ENCODE peak calls at places on chromosomes 4 and X, in five cellular contexts. A, K, D, T and B are unnamed samples.

GRCh38 chr4:140186651-140187315 is 32.8 kb upstream of the MAML3 start:
- DNase-seq in A (no peak), K (no peak), D (peak; percentile 18), T (no peak), B (no peak)

GRCh38 chr4:24664956-24665355 is 80.6 kb upstream of the DHX15 start:
- DNase-seq in A (no peak), K (no peak), D (no peak), T (no peak), B (no peak)

GRCh38 chr4:72701987-72702819 is 133.2 kb upstream of the ADAMTS3 start:
- DNase-seq in A (no peak), K (no peak), D (peak; percentile 45), T (peak; percentile 22), B (no peak)

GRCh38 chrX:13151806-13152510 is 107.5 kb upstream of the FAM9C start:
- DNase-seq in A (no peak), K (no peak), D (no peak), T (no peak), B (no peak)

GRCh38 chr4:76292730-76293129 is 13.8 kb upstream of the STBD1 start:
- DNase-seq in A (no peak), K (no peak), D (no peak), T (no peak), B (peak; percentile 51)

GRCh38 chrX:39652336-39652735 is 445.4 kb downstream of the BCOR start:
- DNase-seq in A (no peak), K (no peak), D (peak; percentile 29), T (no peak), B (no peak)

GRCh38 chrX:20224814-20225487 is 41.8 kb downstream of the RPS6KA3 start:
- DNase-seq in A (no peak), K (no peak), D (peak; percentile 7), T (no peak), B (no peak)

GRCh38 chr4:62271107-62271506 is 1071.0 kb downstream of the ADGRL3 start:
- DNase-seq in A (no peak), K (peak; percentile 25), D (no peak), T (no peak), B (no peak)

GRCh38 chrX:150052226-150052625 is 113.9 kb upstream of the EOLA2 start:
- DNase-seq in A (no peak), K (no peak), D (no peak), T (no peak), B (no peak)

GRCh38 chr4:52750819-52751348 is 341 bp downstream of the ERVMER34-1 start:
- DNase-seq in A (peak; percentile 23), K (no peak), D (peak; percentile 2), T (peak; percentile 25), B (no peak)

GRCh38 chr4:76251448-76252270 is at the start of gene FAM47E:
- DNase-seq in A (peak; percentile 78), K (peak; percentile 76), D (peak; percentile 57), T (peak; percentile 90), B (peak; percentile 82)

GRCh38 chrX:48598645-48599044 is 1.4 kb downstream of the WDR13 start:
- DNase-seq in A (no peak), K (no peak), D (no peak), T (no peak), B (no peak)
- H3K4me3 ChIP-seq in A (no peak overlapping the region), K (peak overlapping the region; percentile 74), D (peak overlapping the region; percentile 70), T (no peak overlapping the region), B (peak overlapping the region; percentile 50)

GRCh38 chr4:7194251-7195137 is 2.2 kb downstream of the SORCS2 start:
- DNase-seq in A (peak; percentile 43), K (peak; percentile 42), D (peak; percentile 55), T (peak; percentile 16), B (peak; percentile 79)
- TF ChIP-seq CTCF in A (peak; percentile 53), K (peak; percentile 62), D (peak; percentile 41), T (no peak), B (no peak)

GRCh38 chr4:55018978-55019377 is 106.4 kb downstream of the KDR start:
- DNase-seq in A (no peak), K (no peak), D (no peak), T (no peak), B (no peak)

GRCh38 chr4:55017406-55017805 is 108.0 kb downstream of the KDR start:
- DNase-seq in A (no peak), K (no peak), D (no peak), T (no peak), B (no peak)

GRCh38 chr4:55020131-55020530 is 105.3 kb downstream of the KDR start:
- DNase-seq in A (no peak), K (no peak), D (no peak), T (no peak), B (no peak)

GRCh38 chr4:55016131-55016530 is 109.3 kb downstream of the KDR start:
- DNase-seq in A (no peak), K (no peak), D (no peak), T (no peak), B (no peak)

GRCh38 chr4:55018521-55018920 is 106.9 kb downstream of the KDR start:
- DNase-seq in A (no peak), K (no peak), D (no peak), T (no peak), B (no peak)
- H3K4me3 ChIP-seq in A (no peak overlapping the region), K (no peak overlapping the region), D (no peak overlapping the region), T (no peak overlapping the region), B (no peak overlapping the region)

GRCh38 chrX:47456080-47456479 is 26.9 kb downstream of the ZNF41 start:
- DNase-seq in A (peak; percentile 22), K (peak; percentile 30), D (no peak), T (no peak), B (no peak)

GRCh38 chrX:47460561-47460960 is 22.5 kb downstream of the ZNF41 start:
- DNase-seq in A (no peak), K (no peak), D (no peak), T (no peak), B (no peak)

GRCh38 chrX:47458528-47458927 is 24.5 kb downstream of the ZNF41 start:
- DNase-seq in A (no peak), K (no peak), D (no peak), T (no peak), B (no peak)
- TF ChIP-seq CTCF in A (no peak), K (no peak), D (no peak), T (no peak), B (no peak)

GRCh38 chr4:3471886-3472285 is 8.8 kb downstream of the DOK7 start:
- DNase-seq in A (no peak), K (no peak), D (no peak), T (no peak), B (no peak)

GRCh38 chr4:3475041-3475712 is 12.1 kb downstream of the DOK7 start:
- DNase-seq in A (no peak), K (no peak), D (no peak), T (no peak), B (no peak)

GRCh38 chr4:3473943-3474335 is 10.8 kb downstream of the DOK7 start:
- DNase-seq in A (no peak), K (no peak), D (no peak), T (no peak), B (no peak)

GRCh38 chr4:3472411-3473141 is 9.5 kb downstream of the DOK7 start:
- DNase-seq in A (no peak), K (no peak), D (no peak), T (peak; percentile 90), B (no peak)

GRCh38 chr4:3473251-3473942 is 10.3 kb downstream of the DOK7 start:
- DNase-seq in A (peak; percentile 59), K (peak; percentile 22), D (no peak), T (no peak), B (no peak)
- H3K4me3 ChIP-seq in A (no peak overlapping the region), K (no peak overlapping the region), D (no peak overlapping the region), T (no peak overlapping the region), B (no peak overlapping the region)

DNA sequence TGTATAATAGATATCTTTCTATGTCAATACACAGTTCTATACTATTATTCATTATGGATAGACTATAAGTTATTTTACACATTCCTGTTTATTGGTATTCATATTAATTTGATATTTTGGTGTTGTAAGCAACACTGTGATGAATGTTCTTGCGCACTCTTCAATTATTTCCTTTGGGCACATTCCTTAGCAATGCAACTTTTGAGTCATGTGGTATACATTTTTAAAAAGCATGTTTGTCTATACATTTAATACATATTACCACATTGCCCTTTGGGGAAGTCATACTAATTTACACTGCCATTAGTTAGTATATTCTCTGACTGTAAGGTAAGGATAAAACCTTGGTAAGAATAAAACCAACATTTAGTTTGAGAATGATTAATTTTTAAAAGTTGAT is 21.0 kb downstream of the FRAS1 start:
- DNase-seq in A (no peak), K (no peak), D (no peak), T (no peak), B (no peak)
- TF ChIP-seq CTCF in A (no peak), K (no peak), D (no peak), T (no peak), B (no peak)